ENCODE peak calls at places on chromosomes 1 and 21, in five cellular contexts. One of them, this sample, is unnamed.

GRCh38 chr1:91948501-91949355 is 473 bp upstream of the BRDT start:
- DNase-seq in transverse colon: no peak
- DNase-seq in pancreas: no peak
- DNase-seq in activated B cell treated with CpG ODN at 0.5 μM for 24 hours: no peak
- DNase-seq in psoas muscle: no peak
- DNase-seq in this sample: no peak

GRCh38 chr1:50531601-50532000 is 108.4 kb upstream of the DMRTA2 start:
- DNase-seq in activated B cell treated with CpG ODN at 0.5 μM for 24 hours: no peak
- DNase-seq in psoas muscle: no peak
- DNase-seq in transverse colon: no peak
- DNase-seq in pancreas: no peak
- DNase-seq in this sample: no peak

GRCh38 chr21:36428789-36429671 is 43.8 kb downstream of the CHAF1B start:
- DNase-seq in transverse colon: no peak
- DNase-seq in psoas muscle: no peak
- DNase-seq in pancreas: no peak
- DNase-seq in activated B cell treated with CpG ODN at 0.5 μM for 24 hours: no peak
- DNase-seq in this sample: no peak

GRCh38 chr1:185850366-185850765 is 116.2 kb downstream of the HMCN1 start:
- DNase-seq in transverse colon: no peak
- DNase-seq in pancreas: no peak
- DNase-seq in psoas muscle: no peak
- DNase-seq in activated B cell treated with CpG ODN at 0.5 μM for 24 hours: no peak
- DNase-seq in this sample: no peak

GRCh38 chr1:159054427-159054826 is 22.1 kb downstream of the AIM2 start:
- DNase-seq in pancreas: no peak
- DNase-seq in transverse colon: no peak
- DNase-seq in psoas muscle: no peak
- DNase-seq in activated B cell treated with CpG ODN at 0.5 μM for 24 hours: no peak
- DNase-seq in this sample: no peak

GRCh38 chr1:94873520-94874351 is 53.2 kb downstream of the CNN3 start:
- DNase-seq in activated B cell treated with CpG ODN at 0.5 μM for 24 hours: no peak
- DNase-seq in pancreas: no peak
- DNase-seq in psoas muscle: no peak
- DNase-seq in transverse colon: no peak
- DNase-seq in this sample: no peak

GRCh38 chr1:223207293-223208066 is 64.4 kb upstream of the TLR5 start:
- DNase-seq in transverse colon: no peak
- DNase-seq in psoas muscle: no peak
- DNase-seq in pancreas: no peak
- DNase-seq in activated B cell treated with CpG ODN at 0.5 μM for 24 hours: no peak
- DNase-seq in this sample: no peak

GRCh38 chr1:78054972-78055371 is 9.2 kb downstream of the GIPC2 start:
- DNase-seq in transverse colon: no peak
- DNase-seq in activated B cell treated with CpG ODN at 0.5 μM for 24 hours: no peak
- DNase-seq in psoas muscle: no peak
- DNase-seq in pancreas: no peak
- DNase-seq in this sample: no peak

GRCh38 chr1:242043165-242043564 is 44.3 kb upstream of the MAP1LC3C start:
- DNase-seq in pancreas: no peak
- DNase-seq in transverse colon: no peak
- DNase-seq in activated B cell treated with CpG ODN at 0.5 μM for 24 hours: no peak
- DNase-seq in psoas muscle: no peak
- DNase-seq in this sample: no peak

DNA sequence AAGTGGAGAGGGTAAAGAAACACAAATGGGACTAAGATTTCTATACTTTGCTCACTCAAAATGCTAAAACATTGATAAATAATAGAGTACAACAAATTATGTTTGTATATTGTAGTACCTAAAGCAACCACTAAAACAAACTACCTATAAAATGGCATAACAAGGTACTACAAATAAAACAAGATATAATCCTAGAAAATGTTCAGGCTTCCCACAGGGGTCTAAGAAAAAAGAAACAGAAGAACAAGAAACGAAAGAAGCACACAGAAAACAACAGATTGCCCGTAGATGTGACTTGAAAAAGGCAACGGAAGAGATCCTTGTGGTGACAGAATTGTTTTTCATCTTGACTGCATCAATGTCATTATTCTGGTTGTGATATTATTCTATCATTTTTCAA is 63.3 kb upstream of the ADGRL4 start:
- DNase-seq in transverse colon: no peak
- DNase-seq in psoas muscle: no peak
- DNase-seq in pancreas: no peak
- DNase-seq in activated B cell treated with CpG ODN at 0.5 μM for 24 hours: no peak
- DNase-seq in this sample: no peak
- TF ChIP-seq CTCF in transverse colon: no peak
- TF ChIP-seq CTCF in psoas muscle: no peak
- TF ChIP-seq CTCF in pancreas: no peak
- TF ChIP-seq CTCF in activated B cell treated with CpG ODN at 0.5 μM for 24 hours: no peak
- TF ChIP-seq CTCF in this sample: peak

GRCh38 chr21:31110430-31110829 is 72.2 kb upstream of the KRTAP19-8 start:
- DNase-seq in pancreas: no peak
- DNase-seq in transverse colon: no peak
- DNase-seq in psoas muscle: no peak
- DNase-seq in activated B cell treated with CpG ODN at 0.5 μM for 24 hours: no peak
- DNase-seq in this sample: no peak

GRCh38 chr21:31107151-31107785 is 69.0 kb upstream of the KRTAP19-8 start:
- DNase-seq in psoas muscle: no peak
- DNase-seq in activated B cell treated with CpG ODN at 0.5 μM for 24 hours: no peak
- DNase-seq in transverse colon: no peak
- DNase-seq in pancreas: no peak
- DNase-seq in this sample: no peak

GRCh38 chr21:31111093-31111492 is 72.8 kb upstream of the KRTAP19-8 start:
- DNase-seq in activated B cell treated with CpG ODN at 0.5 μM for 24 hours: no peak
- DNase-seq in pancreas: no peak
- DNase-seq in transverse colon: no peak
- DNase-seq in psoas muscle: no peak
- DNase-seq in this sample: no peak

GRCh38 chr21:31107871-31108270 is 69.6 kb upstream of the KRTAP19-8 start:
- DNase-seq in psoas muscle: no peak
- DNase-seq in pancreas: no peak
- DNase-seq in transverse colon: no peak
- DNase-seq in activated B cell treated with CpG ODN at 0.5 μM for 24 hours: no peak
- DNase-seq in this sample: no peak

GRCh38 chr21:31108969-31109368 is 70.7 kb upstream of the KRTAP19-8 start:
- DNase-seq in psoas muscle: no peak
- DNase-seq in activated B cell treated with CpG ODN at 0.5 μM for 24 hours: no peak
- DNase-seq in transverse colon: no peak
- DNase-seq in pancreas: no peak
- DNase-seq in this sample: no peak
- TF ChIP-seq CTCF in psoas muscle: no peak
- TF ChIP-seq CTCF in activated B cell treated with CpG ODN at 0.5 μM for 24 hours: no peak
- TF ChIP-seq CTCF in transverse colon: no peak
- TF ChIP-seq CTCF in pancreas: no peak
- TF ChIP-seq CTCF in this sample: peak

GRCh38 chr1:183472488-183473285 is at the start of gene SMG7:
- DNase-seq in activated B cell treated with CpG ODN at 0.5 μM for 24 hours: no peak
- DNase-seq in transverse colon: peak
- DNase-seq in pancreas: no peak
- DNase-seq in psoas muscle: peak
- DNase-seq in this sample: no peak

GRCh38 chr1:183471748-183472487 is 381 bp upstream of the SMG7 start:
- DNase-seq in transverse colon: peak
- DNase-seq in psoas muscle: peak
- DNase-seq in pancreas: peak
- DNase-seq in activated B cell treated with CpG ODN at 0.5 μM for 24 hours: peak
- DNase-seq in this sample: peak

GRCh38 chr1:183467687-183468086 is 4.6 kb upstream of the SMG7 start:
- DNase-seq in activated B cell treated with CpG ODN at 0.5 μM for 24 hours: no peak
- DNase-seq in psoas muscle: no peak
- DNase-seq in pancreas: no peak
- DNase-seq in transverse colon: no peak
- DNase-seq in this sample: no peak

GRCh38 chr1:183470961-183471747 is 1.1 kb upstream of the SMG7 start:
- DNase-seq in psoas muscle: peak
- DNase-seq in transverse colon: peak
- DNase-seq in activated B cell treated with CpG ODN at 0.5 μM for 24 hours: peak
- DNase-seq in pancreas: peak
- DNase-seq in this sample: peak

DNA sequence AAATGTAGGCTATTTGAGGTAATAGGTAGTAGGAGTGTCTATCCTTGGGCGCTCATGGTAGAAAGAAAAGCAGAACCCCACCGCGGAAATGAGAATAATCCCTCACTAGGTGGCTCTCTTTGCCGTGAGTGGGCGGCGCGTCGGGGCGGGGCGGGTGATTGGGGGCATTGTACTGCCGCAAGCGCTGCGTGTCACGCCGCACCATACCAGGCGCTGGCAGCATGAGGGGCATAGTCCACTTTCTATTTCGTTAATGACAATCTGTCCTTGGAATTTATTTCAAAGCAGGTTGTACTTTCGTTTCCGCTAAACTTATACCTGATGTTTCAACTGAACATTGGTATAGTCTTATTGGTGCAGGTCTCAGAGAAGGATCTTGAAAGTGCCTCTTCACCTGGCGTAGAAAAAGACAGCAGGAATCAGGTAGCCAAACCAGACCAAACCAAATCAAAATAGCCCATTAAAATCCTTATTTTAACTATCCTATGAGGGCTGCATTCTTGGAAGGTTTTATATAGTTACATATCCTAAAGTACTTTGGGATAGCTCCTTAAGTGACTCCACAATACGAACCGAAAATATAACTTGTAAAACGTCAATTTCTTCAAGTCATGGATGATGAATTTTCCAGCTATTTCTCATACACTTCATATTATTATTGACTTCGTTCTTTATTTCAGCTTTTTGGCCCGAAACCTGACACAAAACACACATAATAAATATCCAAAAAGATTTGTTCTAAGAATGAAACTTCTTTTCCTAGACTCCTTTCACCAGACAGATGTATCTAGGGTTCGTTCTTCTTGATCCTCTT is 1.9 kb upstream of the SMG7 start:
- DNase-seq in activated B cell treated with CpG ODN at 0.5 μM for 24 hours: peak
- DNase-seq in psoas muscle: peak
- DNase-seq in transverse colon: peak
- DNase-seq in pancreas: peak
- DNase-seq in this sample: peak
- TF ChIP-seq CTCF in activated B cell treated with CpG ODN at 0.5 μM for 24 hours: no peak
- TF ChIP-seq CTCF in psoas muscle: peak
- TF ChIP-seq CTCF in transverse colon: peak
- TF ChIP-seq CTCF in pancreas: no peak
- TF ChIP-seq CTCF in this sample: peak

GRCh38 chr1:99171126-99171813 is 93.0 kb upstream of the PLPPR4 start:
- DNase-seq in activated B cell treated with CpG ODN at 0.5 μM for 24 hours: no peak
- DNase-seq in psoas muscle: no peak
- DNase-seq in pancreas: no peak
- DNase-seq in transverse colon: no peak
- DNase-seq in this sample: no peak
- TF ChIP-seq CTCF in activated B cell treated with CpG ODN at 0.5 μM for 24 hours: no peak
- TF ChIP-seq CTCF in psoas muscle: no peak
- TF ChIP-seq CTCF in pancreas: no peak
- TF ChIP-seq CTCF in transverse colon: no peak
- TF ChIP-seq CTCF in this sample: no peak

DNA sequence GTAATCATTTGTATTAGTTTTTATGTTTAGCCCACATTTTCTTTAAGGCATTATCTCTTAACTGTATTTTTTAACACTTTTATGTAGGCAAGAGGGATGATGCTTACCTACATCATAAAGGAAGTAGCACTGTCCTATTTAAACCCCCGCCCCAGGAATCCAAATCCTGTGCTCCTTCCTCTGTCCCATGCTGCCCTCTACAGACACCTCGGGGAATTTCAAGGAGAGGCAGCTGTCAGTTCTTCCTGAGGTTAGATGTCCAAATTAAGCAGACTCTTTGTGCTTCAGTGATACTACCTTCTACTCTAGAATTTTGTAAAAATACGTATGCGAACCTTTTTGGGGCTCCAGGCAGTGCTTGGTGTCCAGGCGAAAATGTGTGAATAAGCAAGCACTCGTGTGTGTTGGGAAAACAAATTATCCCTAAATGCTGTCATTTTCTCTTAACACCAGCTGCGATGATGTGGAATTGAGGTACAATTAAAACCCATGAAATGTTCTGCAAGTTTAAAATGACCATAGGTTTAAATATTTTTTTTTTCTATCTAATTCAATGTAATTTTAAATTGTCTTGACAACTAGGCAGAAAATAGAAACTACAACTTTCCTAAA is 19.2 kb downstream of the CRCT1 start:
- DNase-seq in activated B cell treated with CpG ODN at 0.5 μM for 24 hours: no peak
- DNase-seq in pancreas: peak
- DNase-seq in transverse colon: peak
- DNase-seq in psoas muscle: no peak
- DNase-seq in this sample: no peak
- TF ChIP-seq CTCF in activated B cell treated with CpG ODN at 0.5 μM for 24 hours: no peak
- TF ChIP-seq CTCF in pancreas: peak
- TF ChIP-seq CTCF in transverse colon: peak
- TF ChIP-seq CTCF in psoas muscle: no peak
- TF ChIP-seq CTCF in this sample: peak

GRCh38 chr1:1345384-1345783 is 3.8 kb downstream of the DVL1 start:
- DNase-seq in psoas muscle: no peak
- DNase-seq in pancreas: no peak
- DNase-seq in activated B cell treated with CpG ODN at 0.5 μM for 24 hours: no peak
- DNase-seq in transverse colon: no peak
- DNase-seq in this sample: no peak
- TF ChIP-seq CTCF in psoas muscle: no peak
- TF ChIP-seq CTCF in pancreas: no peak
- TF ChIP-seq CTCF in activated B cell treated with CpG ODN at 0.5 μM for 24 hours: no peak
- TF ChIP-seq CTCF in transverse colon: no peak
- TF ChIP-seq CTCF in this sample: no peak

GRCh38 chr1:7116001-7116400 is 330.7 kb downstream of the CAMTA1 start:
- DNase-seq in pancreas: no peak
- DNase-seq in activated B cell treated with CpG ODN at 0.5 μM for 24 hours: no peak
- DNase-seq in transverse colon: no peak
- DNase-seq in psoas muscle: no peak
- DNase-seq in this sample: no peak

GRCh38 chr1:7120863-7121621 is 335.8 kb downstream of the CAMTA1 start:
- DNase-seq in activated B cell treated with CpG ODN at 0.5 μM for 24 hours: no peak
- DNase-seq in transverse colon: no peak
- DNase-seq in psoas muscle: no peak
- DNase-seq in pancreas: peak
- DNase-seq in this sample: no peak

GRCh38 chr1:7121622-7121988 is 336.4 kb downstream of the CAMTA1 start:
- DNase-seq in activated B cell treated with CpG ODN at 0.5 μM for 24 hours: no peak
- DNase-seq in pancreas: peak
- DNase-seq in psoas muscle: peak
- DNase-seq in transverse colon: peak
- DNase-seq in this sample: no peak

GRCh38 chr1:7117265-7117598 is 332.0 kb downstream of the CAMTA1 start:
- DNase-seq in pancreas: no peak
- DNase-seq in psoas muscle: no peak
- DNase-seq in transverse colon: no peak
- DNase-seq in activated B cell treated with CpG ODN at 0.5 μM for 24 hours: no peak
- DNase-seq in this sample: no peak

GRCh38 chr1:7117599-7118281 is 332.5 kb downstream of the CAMTA1 start:
- DNase-seq in psoas muscle: peak
- DNase-seq in pancreas: peak
- DNase-seq in activated B cell treated with CpG ODN at 0.5 μM for 24 hours: no peak
- DNase-seq in transverse colon: no peak
- DNase-seq in this sample: no peak
- TF ChIP-seq CTCF in psoas muscle: no peak
- TF ChIP-seq CTCF in pancreas: no peak
- TF ChIP-seq CTCF in activated B cell treated with CpG ODN at 0.5 μM for 24 hours: no peak
- TF ChIP-seq CTCF in transverse colon: no peak
- TF ChIP-seq CTCF in this sample: peak

GRCh38 chr1:98884864-98885263 is 119.8 kb downstream of the PLPPR5 start:
- DNase-seq in activated B cell treated with CpG ODN at 0.5 μM for 24 hours: no peak
- DNase-seq in psoas muscle: no peak
- DNase-seq in transverse colon: no peak
- DNase-seq in pancreas: no peak
- DNase-seq in this sample: no peak
- TF ChIP-seq CTCF in activated B cell treated with CpG ODN at 0.5 μM for 24 hours: no peak
- TF ChIP-seq CTCF in psoas muscle: no peak
- TF ChIP-seq CTCF in transverse colon: no peak
- TF ChIP-seq CTCF in pancreas: no peak
- TF ChIP-seq CTCF in this sample: no peak

This sample was measured in type B pancreatic cell.